ENCODE peak calls at places on chromosomes 16 and 17, in seven cellular contexts. One of them, this sample, is unnamed.

GRCh38 chr17:35889241-35889640 is 9.1 kb upstream of the CCL5 start:
- DNase-seq in tibial artery: no peak
- DNase-seq in bronchial epithelial cell: no peak
- DNase-seq in cardiac fibroblast: no peak
- DNase-seq in dorsolateral prefrontal cortex: no peak
- DNase-seq in AG04450: no peak
- DNase-seq in AG10803: no peak
- DNase-seq in this sample: no peak

GRCh38 chr16:2150418-2151187 is 2.2 kb downstream of the RAB26 start:
- DNase-seq in tibial artery: no peak
- DNase-seq in bronchial epithelial cell: peak
- DNase-seq in cardiac fibroblast: peak
- DNase-seq in dorsolateral prefrontal cortex: peak
- DNase-seq in AG04450: no peak
- DNase-seq in AG10803: no peak
- DNase-seq in this sample: peak

GRCh38 chr16:54282202-54282922 is 4.2 kb downstream of the IRX3 start:
- DNase-seq in tibial artery: peak
- DNase-seq in bronchial epithelial cell: no peak
- DNase-seq in cardiac fibroblast: peak
- DNase-seq in dorsolateral prefrontal cortex: no peak
- DNase-seq in AG04450: no peak
- DNase-seq in AG10803: peak
- DNase-seq in this sample: peak

GRCh38 chr16:86653289-86654006 is 75.1 kb downstream of the FOXL1 start:
- DNase-seq in tibial artery: no peak
- DNase-seq in bronchial epithelial cell: no peak
- DNase-seq in cardiac fibroblast: peak
- DNase-seq in dorsolateral prefrontal cortex: no peak
- DNase-seq in AG04450: no peak
- DNase-seq in AG10803: peak
- DNase-seq in this sample: no peak

GRCh38 chr17:68054296-68054900 is 18.9 kb downstream of the KPNA2 start:
- DNase-seq in tibial artery: no peak
- DNase-seq in bronchial epithelial cell: peak
- DNase-seq in cardiac fibroblast: peak
- DNase-seq in dorsolateral prefrontal cortex: peak
- DNase-seq in AG04450: peak
- DNase-seq in AG10803: peak
- DNase-seq in this sample: peak

GRCh38 chr17:68196394-68197090 is 51.3 kb upstream of the AMZ2 start:
- DNase-seq in tibial artery: no peak
- DNase-seq in bronchial epithelial cell: no peak
- DNase-seq in cardiac fibroblast: no peak
- DNase-seq in dorsolateral prefrontal cortex: no peak
- DNase-seq in AG04450: no peak
- DNase-seq in AG10803: no peak
- DNase-seq in this sample: no peak

GRCh38 chr16:49931931-49932330 is 76.0 kb upstream of the ZNF423 start:
- DNase-seq in tibial artery: no peak
- DNase-seq in bronchial epithelial cell: no peak
- DNase-seq in cardiac fibroblast: no peak
- DNase-seq in dorsolateral prefrontal cortex: no peak
- DNase-seq in AG04450: no peak
- DNase-seq in AG10803: no peak
- DNase-seq in this sample: no peak

GRCh38 chr17:80025796-80026195 is 9.9 kb downstream of the TBC1D16 start:
- DNase-seq in tibial artery: no peak
- DNase-seq in bronchial epithelial cell: no peak
- DNase-seq in cardiac fibroblast: no peak
- DNase-seq in dorsolateral prefrontal cortex: no peak
- DNase-seq in AG04450: no peak
- DNase-seq in AG10803: no peak
- DNase-seq in this sample: no peak

GRCh38 chr17:65589321-65589720 is 27.9 kb upstream of the AXIN2 start:
- DNase-seq in tibial artery: no peak
- DNase-seq in bronchial epithelial cell: no peak
- DNase-seq in cardiac fibroblast: peak
- DNase-seq in dorsolateral prefrontal cortex: no peak
- DNase-seq in AG04450: no peak
- DNase-seq in AG10803: peak
- DNase-seq in this sample: no peak

GRCh38 chr16:52482916-52483315 is 64.0 kb downstream of the TOX3 start:
- DNase-seq in tibial artery: no peak
- DNase-seq in bronchial epithelial cell: no peak
- DNase-seq in cardiac fibroblast: no peak
- DNase-seq in dorsolateral prefrontal cortex: no peak
- DNase-seq in AG04450: no peak
- DNase-seq in AG10803: no peak
- DNase-seq in this sample: no peak

GRCh38 chr16:82979406-82980111 is 352.8 kb downstream of the CDH13 start:
- DNase-seq in tibial artery: no peak
- DNase-seq in bronchial epithelial cell: no peak
- DNase-seq in cardiac fibroblast: peak
- DNase-seq in dorsolateral prefrontal cortex: no peak
- DNase-seq in AG04450: no peak
- DNase-seq in AG10803: no peak
- DNase-seq in this sample: no peak

GRCh38 chr17:2094891-2095535 is 40.1 kb downstream of the HIC1 start:
- DNase-seq in tibial artery: peak
- DNase-seq in bronchial epithelial cell: peak
- DNase-seq in cardiac fibroblast: peak
- DNase-seq in dorsolateral prefrontal cortex: peak
- DNase-seq in AG04450: no peak
- DNase-seq in AG10803: peak
- DNase-seq in this sample: peak

GRCh38 chr16:56673916-56674315 is 4.3 kb downstream of the MT1H start:
- DNase-seq in tibial artery: no peak
- DNase-seq in bronchial epithelial cell: peak
- DNase-seq in cardiac fibroblast: peak
- DNase-seq in dorsolateral prefrontal cortex: no peak
- DNase-seq in AG04450: no peak
- DNase-seq in AG10803: no peak
- DNase-seq in this sample: peak

GRCh38 chr16:3890091-3890490 is 9.6 kb upstream of the CREBBP start:
- DNase-seq in tibial artery: peak
- DNase-seq in bronchial epithelial cell: no peak
- DNase-seq in cardiac fibroblast: no peak
- DNase-seq in dorsolateral prefrontal cortex: no peak
- DNase-seq in AG04450: no peak
- DNase-seq in AG10803: no peak
- DNase-seq in this sample: no peak

GRCh38 chr16:9039208-9039607 is 52.2 kb upstream of the HAPSTR1 start:
- DNase-seq in tibial artery: no peak
- DNase-seq in bronchial epithelial cell: peak
- DNase-seq in cardiac fibroblast: peak
- DNase-seq in dorsolateral prefrontal cortex: no peak
- DNase-seq in AG04450: no peak
- DNase-seq in AG10803: no peak
- DNase-seq in this sample: peak

GRCh38 chr16:88430185-88430523 is 22.9 kb upstream of the ZFPM1 start:
- DNase-seq in tibial artery: no peak
- DNase-seq in bronchial epithelial cell: no peak
- DNase-seq in cardiac fibroblast: no peak
- DNase-seq in dorsolateral prefrontal cortex: no peak
- DNase-seq in AG04450: no peak
- DNase-seq in AG10803: no peak
- DNase-seq in this sample: no peak

GRCh38 chr16:88431651-88432050 is 21.4 kb upstream of the ZFPM1 start:
- DNase-seq in tibial artery: no peak
- DNase-seq in bronchial epithelial cell: no peak
- DNase-seq in cardiac fibroblast: no peak
- DNase-seq in dorsolateral prefrontal cortex: no peak
- DNase-seq in AG04450: no peak
- DNase-seq in AG10803: no peak
- DNase-seq in this sample: no peak

GRCh38 chr16:88432174-88432573 is 20.9 kb upstream of the ZFPM1 start:
- DNase-seq in tibial artery: no peak
- DNase-seq in bronchial epithelial cell: no peak
- DNase-seq in cardiac fibroblast: no peak
- DNase-seq in dorsolateral prefrontal cortex: no peak
- DNase-seq in AG04450: no peak
- DNase-seq in AG10803: no peak
- DNase-seq in this sample: no peak

GRCh38 chr16:88429387-88430184 is 23.5 kb upstream of the ZFPM1 start:
- DNase-seq in tibial artery: no peak
- DNase-seq in bronchial epithelial cell: no peak
- DNase-seq in cardiac fibroblast: no peak
- DNase-seq in dorsolateral prefrontal cortex: no peak
- DNase-seq in AG04450: no peak
- DNase-seq in AG10803: no peak
- DNase-seq in this sample: no peak

GRCh38 chr16:88430524-88431446 is 22.3 kb upstream of the ZFPM1 start:
- DNase-seq in tibial artery: no peak
- DNase-seq in bronchial epithelial cell: no peak
- DNase-seq in cardiac fibroblast: no peak
- DNase-seq in dorsolateral prefrontal cortex: no peak
- DNase-seq in AG04450: no peak
- DNase-seq in AG10803: no peak
- DNase-seq in this sample: no peak
- H3K4me3 ChIP-seq in tibial artery: peak
- H3K4me3 ChIP-seq in bronchial epithelial cell: peak
- H3K4me3 ChIP-seq in cardiac fibroblast: peak
- H3K4me3 ChIP-seq in dorsolateral prefrontal cortex: peak
- H3K4me3 ChIP-seq in AG04450: no peak
- H3K4me3 ChIP-seq in AG10803: peak
- H3K4me3 ChIP-seq in this sample: no peak

GRCh38 chr17:7007143-7007542 is 5.3 kb upstream of the RNASEK start:
- DNase-seq in tibial artery: no peak
- DNase-seq in bronchial epithelial cell: no peak
- DNase-seq in cardiac fibroblast: no peak
- DNase-seq in dorsolateral prefrontal cortex: no peak
- DNase-seq in AG04450: no peak
- DNase-seq in AG10803: no peak
- DNase-seq in this sample: no peak

GRCh38 chr17:7011942-7012254 is 526 bp upstream of the RNASEK start:
- DNase-seq in tibial artery: no peak
- DNase-seq in bronchial epithelial cell: no peak
- DNase-seq in cardiac fibroblast: no peak
- DNase-seq in dorsolateral prefrontal cortex: no peak
- DNase-seq in AG04450: no peak
- DNase-seq in AG10803: no peak
- DNase-seq in this sample: no peak

GRCh38 chr17:7011415-7011814 is 1.0 kb upstream of the RNASEK start:
- DNase-seq in tibial artery: no peak
- DNase-seq in bronchial epithelial cell: no peak
- DNase-seq in cardiac fibroblast: no peak
- DNase-seq in dorsolateral prefrontal cortex: no peak
- DNase-seq in AG04450: no peak
- DNase-seq in AG10803: no peak
- DNase-seq in this sample: no peak

GRCh38 chr17:7014261-7014994 is 2.0 kb downstream of the RNASEK start:
- DNase-seq in tibial artery: peak
- DNase-seq in bronchial epithelial cell: peak
- DNase-seq in cardiac fibroblast: peak
- DNase-seq in dorsolateral prefrontal cortex: peak
- DNase-seq in AG04450: peak
- DNase-seq in AG10803: peak
- DNase-seq in this sample: peak

GRCh38 chr17:7010523-7010922 is 1.9 kb upstream of the RNASEK start:
- DNase-seq in tibial artery: no peak
- DNase-seq in bronchial epithelial cell: no peak
- DNase-seq in cardiac fibroblast: no peak
- DNase-seq in dorsolateral prefrontal cortex: no peak
- DNase-seq in AG04450: no peak
- DNase-seq in AG10803: no peak
- DNase-seq in this sample: no peak
- H3K4me3 ChIP-seq in tibial artery: no peak
- H3K4me3 ChIP-seq in bronchial epithelial cell: no peak
- H3K4me3 ChIP-seq in cardiac fibroblast: no peak
- H3K4me3 ChIP-seq in dorsolateral prefrontal cortex: no peak
- H3K4me3 ChIP-seq in AG04450: peak
- H3K4me3 ChIP-seq in AG10803: peak
- H3K4me3 ChIP-seq in this sample: no peak

GRCh38 chr16:81180578-81180977 is 57.9 kb upstream of the BCO1 start:
- DNase-seq in tibial artery: no peak
- DNase-seq in bronchial epithelial cell: no peak
- DNase-seq in cardiac fibroblast: no peak
- DNase-seq in dorsolateral prefrontal cortex: no peak
- DNase-seq in AG04450: no peak
- DNase-seq in AG10803: no peak
- DNase-seq in this sample: no peak
- H3K4me3 ChIP-seq in tibial artery: peak
- H3K4me3 ChIP-seq in bronchial epithelial cell: no peak
- H3K4me3 ChIP-seq in cardiac fibroblast: no peak
- H3K4me3 ChIP-seq in dorsolateral prefrontal cortex: no peak
- H3K4me3 ChIP-seq in AG04450: peak
- H3K4me3 ChIP-seq in AG10803: no peak
- H3K4me3 ChIP-seq in this sample: no peak

DNA sequence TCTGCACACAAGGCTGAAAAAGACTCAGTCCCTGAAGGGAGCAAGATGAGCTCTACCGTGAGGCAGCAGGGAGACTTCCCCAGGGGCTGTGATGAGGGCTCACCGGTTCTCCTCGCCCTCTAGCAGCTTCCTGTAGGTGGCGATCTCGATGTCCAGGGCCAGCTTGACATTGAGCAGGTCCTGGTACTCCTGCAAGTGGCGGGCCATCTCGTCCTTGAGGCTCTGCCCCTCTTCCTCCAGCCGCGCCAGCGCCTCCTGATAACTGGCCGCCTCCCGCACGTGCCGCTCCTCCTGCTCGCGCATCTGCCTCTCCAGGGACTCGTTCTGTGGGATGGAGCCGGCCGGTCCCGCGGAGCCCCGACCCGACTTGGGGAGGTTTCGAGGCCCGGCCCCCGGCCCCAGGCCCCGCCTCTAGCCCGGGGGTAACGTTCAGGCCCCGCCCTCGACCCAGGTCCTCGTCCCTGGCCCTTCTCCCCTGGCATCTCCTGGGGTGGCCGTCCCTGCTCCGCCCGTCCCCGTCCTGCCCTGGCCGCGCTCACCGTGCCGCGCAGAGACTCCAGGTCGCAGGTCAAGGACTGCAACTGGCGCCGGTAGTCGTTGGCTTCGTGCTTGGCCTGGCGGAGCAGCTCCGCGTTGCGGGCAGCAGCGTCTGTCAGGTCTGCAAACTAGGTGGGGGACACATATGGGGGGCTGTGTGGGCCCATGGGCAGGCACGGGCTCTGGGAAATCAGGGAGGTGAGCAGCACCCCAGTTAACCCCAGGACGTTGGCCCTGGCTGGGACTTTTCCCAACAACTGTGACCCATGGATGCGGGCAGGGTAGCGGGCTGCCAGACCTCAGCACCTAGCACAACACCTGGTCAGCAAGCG is 3.9 kb downstream of the GFAP start:
- DNase-seq in tibial artery: peak
- DNase-seq in bronchial epithelial cell: peak
- DNase-seq in cardiac fibroblast: peak
- DNase-seq in dorsolateral prefrontal cortex: peak
- DNase-seq in AG04450: no peak
- DNase-seq in AG10803: peak
- DNase-seq in this sample: peak
- H3K4me3 ChIP-seq in tibial artery: peak
- H3K4me3 ChIP-seq in bronchial epithelial cell: peak
- H3K4me3 ChIP-seq in cardiac fibroblast: no peak
- H3K4me3 ChIP-seq in dorsolateral prefrontal cortex: peak
- H3K4me3 ChIP-seq in AG04450: no peak
- H3K4me3 ChIP-seq in AG10803: peak
- H3K4me3 ChIP-seq in this sample: no peak

This sample was measured in epithelial cell of esophagus.